ENCODE peak calls at places on chromosomes 6 and 20, in six cellular contexts. G, Y, B, A, R and J are unnamed samples.

GRCh38 chr6:38443341-38443740 is 196.4 kb downstream of the BTBD9 start:
- DNase-seq in G (no peak), Y (peak), B (no peak), A (no peak), R (no peak), J (no peak)

GRCh38 chr6:30875244-30876038 is 8.9 kb upstream of the DDR1 start:
- DNase-seq in G (no peak), Y (no peak), B (no peak), A (no peak), R (no peak), J (no peak)

GRCh38 chr6:156776841-156777576 is at the start of gene ARID1B:
- DNase-seq in G (peak), Y (peak), B (peak), A (peak), R (peak), J (peak)

GRCh38 chr6:167847936-167848335 is 21.2 kb downstream of the AFDN start:
- DNase-seq in G (no peak), Y (no peak), B (no peak), A (no peak), R (no peak), J (no peak)

GRCh38 chr6:113979930-113980329 is 9.0 kb upstream of the HDAC2 start:
- DNase-seq in G (peak), Y (no peak), B (no peak), A (no peak), R (no peak), J (no peak)

GRCh38 chr6:100300221-100300736 is 164.4 kb downstream of the SIM1 start:
- DNase-seq in G (no peak), Y (peak), B (peak), A (no peak), R (no peak), J (no peak)

GRCh38 chr20:34522969-34523871 is 7.0 kb downstream of the DYNLRB1 start:
- DNase-seq in G (peak), Y (peak), B (peak), A (peak), R (peak), J (peak)

GRCh38 chr6:116363759-116364158 is 7.0 kb upstream of the DSE start:
- DNase-seq in G (no peak), Y (peak), B (peak), A (no peak), R (no peak), J (no peak)

GRCh38 chr6:111713196-111713705 is 107.6 kb upstream of the TRAF3IP2 start:
- DNase-seq in G (no peak), Y (no peak), B (no peak), A (no peak), R (no peak), J (no peak)

GRCh38 chr6:32086661-32087573 is 22.2 kb downstream of the TNXB start:
- DNase-seq in G (no peak), Y (peak), B (peak), A (peak), R (no peak), J (peak)

GRCh38 chr20:35001596-35002362 is 46.1 kb downstream of the MYH7B start:
- DNase-seq in G (peak), Y (no peak), B (peak), A (no peak), R (no peak), J (no peak)

GRCh38 chr6:33007831-33008395 is 1.5 kb downstream of the HLA-DOA start:
- DNase-seq in G (no peak), Y (no peak), B (no peak), A (no peak), R (no peak), J (no peak)

GRCh38 chr20:53959849-53960585 is 110.4 kb downstream of the BCAS1 start:
- DNase-seq in G (no peak), Y (peak), B (peak), A (no peak), R (no peak), J (no peak)

GRCh38 chr6:11748591-11748990 is 30.0 kb downstream of the ADTRP start:
- DNase-seq in G (no peak), Y (no peak), B (no peak), A (no peak), R (no peak), J (no peak)

GRCh38 chr20:47720636-47721427 is 64.4 kb downstream of the SULF2 start:
- DNase-seq in G (no peak), Y (peak), B (peak), A (no peak), R (no peak), J (no peak)

GRCh38 chr20:41142241-41142640 is 4.9 kb downstream of the PLCG1 start:
- DNase-seq in G (no peak), Y (no peak), B (no peak), A (no peak), R (no peak), J (no peak)

GRCh38 chr6:51542466-51542865 is 544.9 kb downstream of the PKHD1 start:
- DNase-seq in G (no peak), Y (no peak), B (no peak), A (no peak), R (no peak), J (no peak)

GRCh38 chr6:76124010-76124409 is 51.5 kb upstream of the IMPG1 start:
- DNase-seq in G (no peak), Y (no peak), B (no peak), A (no peak), R (no peak), J (no peak)

GRCh38 chr20:11271319-11271718 is 597.5 kb upstream of the JAG1 start:
- DNase-seq in G (no peak), Y (no peak), B (no peak), A (no peak), R (no peak), J (no peak)

DNA sequence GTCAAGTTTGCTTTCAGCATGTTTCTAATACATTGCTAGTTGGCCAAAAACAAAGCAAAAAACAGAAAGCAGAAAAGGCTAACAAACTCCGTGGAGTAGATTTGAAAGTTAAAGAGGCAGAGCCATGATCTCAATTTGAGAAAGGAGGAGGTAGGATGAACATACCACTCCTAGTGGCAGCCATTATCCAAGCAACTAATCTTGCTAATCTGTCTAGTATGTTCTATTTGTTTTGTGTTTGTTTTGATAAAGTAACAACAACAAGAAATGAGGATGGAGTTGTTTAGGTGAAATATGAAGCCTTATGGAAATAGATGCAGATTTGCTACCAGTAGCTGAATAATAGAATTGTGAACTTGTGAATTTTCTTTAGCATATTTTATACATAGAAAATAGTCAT is 295.5 kb upstream of the PRDM1 start:
- DNase-seq in G (peak), Y (no peak), B (peak), A (no peak), R (no peak), J (no peak)
- TF ChIP-seq CTCF in G (peak), Y (peak), B (peak), A (no peak), R (no peak), J (no peak)

GRCh38 chr6:27251672-27252251 is 4.3 kb downstream of the PRSS16 start:
- DNase-seq in G (peak), Y (peak), B (peak), A (peak), R (peak), J (peak)
- H3K4me3 ChIP-seq in G (peak), Y (peak), B (peak), A (peak), R (peak), J (peak)

GRCh38 chr6:140669321-140669720 is 1294.9 kb upstream of the CITED2 start:
- DNase-seq in G (no peak), Y (peak), B (peak), A (no peak), R (no peak), J (no peak)

GRCh38 chr6:140670013-140670412 is 1295.6 kb upstream of the CITED2 start:
- DNase-seq in G (no peak), Y (peak), B (peak), A (no peak), R (no peak), J (no peak)

DNA sequence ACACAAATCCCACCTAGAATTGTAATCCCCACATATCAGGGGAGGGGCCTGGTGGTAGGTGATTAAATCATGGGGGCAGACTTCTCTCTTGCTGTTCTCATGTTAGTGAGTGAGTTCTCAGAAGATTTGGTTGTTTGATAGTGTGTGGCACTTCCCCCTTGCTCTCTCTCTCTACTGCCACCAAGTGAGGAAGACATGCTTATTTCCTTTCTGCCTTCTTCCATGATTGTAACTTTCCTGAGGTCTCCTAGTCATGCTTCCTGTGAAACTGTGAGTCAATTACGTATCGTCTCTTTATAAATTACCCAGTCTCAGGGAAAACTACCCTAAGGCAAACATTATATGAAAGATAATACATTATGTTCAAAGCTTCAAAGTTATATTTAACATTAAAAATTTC is 1297.5 kb upstream of the CITED2 start:
- DNase-seq in G (peak), Y (no peak), B (peak), A (no peak), R (no peak), J (no peak)
- TF ChIP-seq CTCF in G (peak), Y (peak), B (peak), A (no peak), R (peak), J (no peak)

GRCh38 chr6:80517525-80517924 is 411.1 kb downstream of the BCKDHB start:
- DNase-seq in G (no peak), Y (no peak), B (no peak), A (no peak), R (no peak), J (no peak)

GRCh38 chr6:80523531-80523970 is 417.1 kb downstream of the BCKDHB start:
- DNase-seq in G (no peak), Y (peak), B (peak), A (no peak), R (no peak), J (no peak)

GRCh38 chr6:80522556-80522955 is 416.1 kb downstream of the BCKDHB start:
- DNase-seq in G (no peak), Y (peak), B (no peak), A (no peak), R (no peak), J (no peak)

GRCh38 chr6:80523029-80523428 is 416.6 kb downstream of the BCKDHB start:
- DNase-seq in G (no peak), Y (peak), B (peak), A (no peak), R (no peak), J (no peak)

DNA sequence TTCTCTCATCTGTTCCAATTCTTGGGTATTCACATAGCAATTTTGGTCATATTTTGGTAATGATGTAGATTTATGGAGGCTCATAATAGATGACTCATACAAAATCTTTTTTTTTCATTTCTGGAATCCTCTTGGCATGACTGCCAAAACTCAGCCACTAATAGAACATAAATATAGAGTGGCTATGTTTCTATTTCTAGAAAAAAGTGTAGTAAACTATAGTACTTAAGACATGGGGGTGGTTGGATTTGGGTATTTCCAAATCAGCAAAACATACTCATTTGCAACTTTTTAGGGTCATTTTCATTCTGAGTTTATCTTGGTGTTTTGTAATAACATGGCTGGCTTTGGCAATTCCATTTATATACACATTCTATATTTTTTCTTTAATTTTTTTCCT is 413.7 kb downstream of the BCKDHB start:
- DNase-seq in G (no peak), Y (peak), B (peak), A (no peak), R (no peak), J (peak)
- H3K4me3 ChIP-seq in G (no peak), Y (no peak), B (no peak), A (no peak), R (no peak), J (no peak)